ENCODE peak calls at places on chromosomes 2 and 18, in eight cellular contexts. One of them, this sample, is unnamed.

GRCh38 chr18:51153659-51154371 is 43.7 kb downstream of the MEX3C start:
- DNase-seq in uterus: no peak
- DNase-seq in breast epithelium: no peak
- DNase-seq in CD8-positive, alpha-beta T cell: no peak
- DNase-seq in epithelial cell of esophagus: no peak
- DNase-seq in endothelial cell of umbilical vein: no peak
- DNase-seq in ovary: no peak
- DNase-seq in tibial artery: no peak
- DNase-seq in this sample: no peak

GRCh38 chr2:199310654-199311275 is 147.0 kb downstream of the SATB2 start:
- DNase-seq in uterus: no peak
- DNase-seq in breast epithelium: no peak
- DNase-seq in CD8-positive, alpha-beta T cell: no peak
- DNase-seq in epithelial cell of esophagus: no peak
- DNase-seq in endothelial cell of umbilical vein: no peak
- DNase-seq in ovary: no peak
- DNase-seq in tibial artery: no peak
- DNase-seq in this sample: no peak

GRCh38 chr2:70190086-70190412 is 770 bp downstream of the C2orf42 start:
- DNase-seq in uterus: no peak
- DNase-seq in breast epithelium: no peak
- DNase-seq in CD8-positive, alpha-beta T cell: no peak
- DNase-seq in epithelial cell of esophagus: no peak
- DNase-seq in endothelial cell of umbilical vein: no peak
- DNase-seq in ovary: peak
- DNase-seq in tibial artery: no peak
- DNase-seq in this sample: no peak

GRCh38 chr2:203951366-203951902 is 14.9 kb downstream of the ICOS start:
- DNase-seq in uterus: no peak
- DNase-seq in breast epithelium: peak
- DNase-seq in CD8-positive, alpha-beta T cell: peak
- DNase-seq in epithelial cell of esophagus: no peak
- DNase-seq in endothelial cell of umbilical vein: no peak
- DNase-seq in ovary: no peak
- DNase-seq in tibial artery: no peak
- DNase-seq in this sample: no peak

GRCh38 chr2:222569826-222570225 is 86.1 kb downstream of the FARSB start:
- DNase-seq in uterus: no peak
- DNase-seq in breast epithelium: no peak
- DNase-seq in CD8-positive, alpha-beta T cell: no peak
- DNase-seq in epithelial cell of esophagus: peak
- DNase-seq in endothelial cell of umbilical vein: no peak
- DNase-seq in ovary: no peak
- DNase-seq in tibial artery: no peak
- DNase-seq in this sample: peak

GRCh38 chr2:100870652-100871531 is 51.0 kb downstream of the NPAS2 start:
- DNase-seq in uterus: no peak
- DNase-seq in breast epithelium: no peak
- DNase-seq in CD8-positive, alpha-beta T cell: no peak
- DNase-seq in epithelial cell of esophagus: peak
- DNase-seq in endothelial cell of umbilical vein: no peak
- DNase-seq in ovary: no peak
- DNase-seq in tibial artery: no peak
- DNase-seq in this sample: no peak

GRCh38 chr18:75052475-75052874 is 156.5 kb downstream of the PTGR3 start:
- DNase-seq in uterus: no peak
- DNase-seq in breast epithelium: no peak
- DNase-seq in CD8-positive, alpha-beta T cell: no peak
- DNase-seq in epithelial cell of esophagus: no peak
- DNase-seq in endothelial cell of umbilical vein: no peak
- DNase-seq in ovary: no peak
- DNase-seq in tibial artery: no peak
- DNase-seq in this sample: no peak

GRCh38 chr2:138536302-138536701 is 34.7 kb downstream of the SPOPL start:
- DNase-seq in uterus: no peak
- DNase-seq in breast epithelium: no peak
- DNase-seq in CD8-positive, alpha-beta T cell: no peak
- DNase-seq in epithelial cell of esophagus: peak
- DNase-seq in endothelial cell of umbilical vein: no peak
- DNase-seq in ovary: no peak
- DNase-seq in tibial artery: no peak
- DNase-seq in this sample: peak

GRCh38 chr2:41886145-41886664 is 161.6 kb upstream of the PKDCC start:
- DNase-seq in uterus: no peak
- DNase-seq in breast epithelium: no peak
- DNase-seq in CD8-positive, alpha-beta T cell: no peak
- DNase-seq in epithelial cell of esophagus: no peak
- DNase-seq in endothelial cell of umbilical vein: no peak
- DNase-seq in ovary: no peak
- DNase-seq in tibial artery: no peak
- DNase-seq in this sample: no peak

GRCh38 chr2:222296311-222296736 is 2.5 kb downstream of the PAX3 start:
- DNase-seq in uterus: no peak
- DNase-seq in breast epithelium: no peak
- DNase-seq in CD8-positive, alpha-beta T cell: no peak
- DNase-seq in epithelial cell of esophagus: no peak
- DNase-seq in endothelial cell of umbilical vein: no peak
- DNase-seq in ovary: no peak
- DNase-seq in tibial artery: no peak
- DNase-seq in this sample: no peak

GRCh38 chr2:194883711-194884110 is 773.3 kb upstream of the SLC39A10 start:
- DNase-seq in uterus: no peak
- DNase-seq in breast epithelium: no peak
- DNase-seq in CD8-positive, alpha-beta T cell: no peak
- DNase-seq in epithelial cell of esophagus: no peak
- DNase-seq in endothelial cell of umbilical vein: no peak
- DNase-seq in ovary: no peak
- DNase-seq in tibial artery: no peak
- DNase-seq in this sample: no peak

GRCh38 chr2:40036241-40036640 is 257.2 kb upstream of the THUMPD2 start:
- DNase-seq in uterus: no peak
- DNase-seq in breast epithelium: no peak
- DNase-seq in CD8-positive, alpha-beta T cell: no peak
- DNase-seq in epithelial cell of esophagus: no peak
- DNase-seq in endothelial cell of umbilical vein: no peak
- DNase-seq in ovary: no peak
- DNase-seq in tibial artery: no peak
- DNase-seq in this sample: no peak

GRCh38 chr2:76867854-76868253 is 654.3 kb downstream of the LRRTM4 start:
- DNase-seq in uterus: no peak
- DNase-seq in breast epithelium: no peak
- DNase-seq in CD8-positive, alpha-beta T cell: no peak
- DNase-seq in epithelial cell of esophagus: peak
- DNase-seq in endothelial cell of umbilical vein: peak
- DNase-seq in ovary: no peak
- DNase-seq in tibial artery: no peak
- DNase-seq in this sample: peak

GRCh38 chr2:144624451-144624850 is 104.5 kb upstream of the ZEB2 start:
- DNase-seq in uterus: no peak
- DNase-seq in breast epithelium: no peak
- DNase-seq in CD8-positive, alpha-beta T cell: no peak
- DNase-seq in epithelial cell of esophagus: peak
- DNase-seq in endothelial cell of umbilical vein: no peak
- DNase-seq in ovary: no peak
- DNase-seq in tibial artery: no peak
- DNase-seq in this sample: peak

GRCh38 chr2:207681431-207681830 is 30.0 kb upstream of the CCNYL1 start:
- DNase-seq in uterus: no peak
- DNase-seq in breast epithelium: no peak
- DNase-seq in CD8-positive, alpha-beta T cell: no peak
- DNase-seq in epithelial cell of esophagus: no peak
- DNase-seq in endothelial cell of umbilical vein: no peak
- DNase-seq in ovary: no peak
- DNase-seq in tibial artery: no peak
- DNase-seq in this sample: no peak
- H3K4me3 ChIP-seq in uterus: no peak
- H3K4me3 ChIP-seq in breast epithelium: peak
- H3K4me3 ChIP-seq in CD8-positive, alpha-beta T cell: no peak
- H3K4me3 ChIP-seq in epithelial cell of esophagus: no peak
- H3K4me3 ChIP-seq in endothelial cell of umbilical vein: no peak
- H3K4me3 ChIP-seq in ovary: no peak
- H3K4me3 ChIP-seq in tibial artery: no peak
- H3K4me3 ChIP-seq in this sample: no peak

DNA sequence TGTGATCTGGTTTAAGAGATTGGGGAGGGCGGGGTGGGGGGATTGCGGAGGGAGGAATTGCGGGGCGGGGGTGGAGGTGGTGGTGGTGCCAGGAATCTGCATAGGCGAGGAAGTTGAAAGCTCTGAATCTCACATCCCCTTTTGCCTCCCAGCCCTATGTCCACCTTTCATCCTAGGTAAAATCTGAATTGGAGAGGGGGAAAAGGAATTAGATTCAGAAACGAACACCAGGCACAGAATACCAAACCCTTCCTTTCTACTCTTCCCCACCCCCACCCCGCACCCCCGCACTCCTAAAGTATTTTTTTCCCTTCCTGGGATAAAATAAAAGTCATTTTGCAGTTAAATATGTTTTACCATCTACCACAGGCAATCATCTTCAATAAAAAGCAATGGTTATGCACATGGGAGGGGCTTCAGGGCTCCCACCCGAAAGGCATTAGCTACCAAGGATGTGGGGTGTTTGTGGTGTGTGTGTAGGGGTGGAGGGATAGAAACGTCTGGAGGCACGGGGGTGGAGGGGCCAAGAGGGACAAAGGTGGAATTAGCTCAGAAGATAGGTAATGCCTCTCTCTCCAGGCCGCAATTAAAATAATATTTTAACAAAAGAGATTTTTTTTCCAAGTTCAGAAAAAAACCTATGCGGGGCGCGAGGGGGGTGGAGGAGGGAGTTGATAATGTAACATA is 1.8 kb downstream of the IGFBP5 start:
- DNase-seq in uterus: no peak
- DNase-seq in breast epithelium: no peak
- DNase-seq in CD8-positive, alpha-beta T cell: no peak
- DNase-seq in epithelial cell of esophagus: no peak
- DNase-seq in endothelial cell of umbilical vein: no peak
- DNase-seq in ovary: no peak
- DNase-seq in tibial artery: no peak
- DNase-seq in this sample: no peak
- H3K4me3 ChIP-seq in uterus: peak
- H3K4me3 ChIP-seq in breast epithelium: peak
- H3K4me3 ChIP-seq in CD8-positive, alpha-beta T cell: peak
- H3K4me3 ChIP-seq in epithelial cell of esophagus: peak
- H3K4me3 ChIP-seq in endothelial cell of umbilical vein: no peak
- H3K4me3 ChIP-seq in ovary: peak
- H3K4me3 ChIP-seq in tibial artery: peak
- H3K4me3 ChIP-seq in this sample: peak

DNA sequence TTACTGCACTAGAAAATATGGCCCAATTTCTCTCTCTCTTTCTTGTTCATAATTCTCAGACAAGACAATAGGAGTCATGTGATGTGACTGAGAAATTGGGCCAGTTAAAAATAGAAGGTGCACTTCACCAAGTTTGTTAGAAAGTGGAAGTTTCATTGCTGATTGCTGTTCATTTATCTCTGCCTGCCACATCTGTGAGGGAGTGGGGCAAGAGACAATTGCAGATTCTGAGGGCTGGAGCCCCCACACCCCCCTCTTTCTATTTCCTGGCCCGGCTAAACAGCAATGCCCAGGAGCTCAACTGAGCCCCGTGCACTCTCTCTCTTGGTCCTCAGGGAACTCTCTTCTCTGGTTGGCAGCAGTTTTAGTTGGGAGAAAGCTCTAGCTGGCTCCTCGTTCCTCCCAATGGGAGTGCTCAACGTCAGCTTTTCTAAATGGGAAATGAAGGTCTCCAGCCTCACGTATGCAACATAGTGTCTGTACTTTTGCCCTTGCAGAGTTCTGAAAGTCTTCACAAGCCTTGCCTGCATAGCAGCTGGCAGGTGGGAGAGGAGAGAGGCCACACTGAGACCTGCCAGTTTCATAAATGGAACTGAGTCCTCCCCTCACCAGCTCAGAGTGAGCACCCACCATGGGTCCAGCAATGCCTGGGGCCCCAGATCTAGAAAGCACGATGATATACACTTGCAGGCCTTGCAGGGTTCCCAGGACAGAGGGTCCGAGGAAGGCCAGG is 115.7 kb downstream of the MYCN start:
- DNase-seq in uterus: no peak
- DNase-seq in breast epithelium: no peak
- DNase-seq in CD8-positive, alpha-beta T cell: no peak
- DNase-seq in epithelial cell of esophagus: no peak
- DNase-seq in endothelial cell of umbilical vein: no peak
- DNase-seq in ovary: no peak
- DNase-seq in tibial artery: no peak
- DNase-seq in this sample: no peak
- H3K4me3 ChIP-seq in uterus: no peak
- H3K4me3 ChIP-seq in breast epithelium: no peak
- H3K4me3 ChIP-seq in CD8-positive, alpha-beta T cell: no peak
- H3K4me3 ChIP-seq in epithelial cell of esophagus: no peak
- H3K4me3 ChIP-seq in endothelial cell of umbilical vein: no peak
- H3K4me3 ChIP-seq in ovary: no peak
- H3K4me3 ChIP-seq in tibial artery: no peak
- H3K4me3 ChIP-seq in this sample: no peak

GRCh38 chr2:104431701-104432121 is 422.2 kb upstream of the POU3F3 start:
- DNase-seq in uterus: no peak
- DNase-seq in breast epithelium: no peak
- DNase-seq in CD8-positive, alpha-beta T cell: no peak
- DNase-seq in epithelial cell of esophagus: no peak
- DNase-seq in endothelial cell of umbilical vein: no peak
- DNase-seq in ovary: no peak
- DNase-seq in tibial artery: no peak
- DNase-seq in this sample: no peak

GRCh38 chr2:104434966-104435365 is 418.9 kb upstream of the POU3F3 start:
- DNase-seq in uterus: no peak
- DNase-seq in breast epithelium: no peak
- DNase-seq in CD8-positive, alpha-beta T cell: no peak
- DNase-seq in epithelial cell of esophagus: no peak
- DNase-seq in endothelial cell of umbilical vein: no peak
- DNase-seq in ovary: no peak
- DNase-seq in tibial artery: no peak
- DNase-seq in this sample: no peak

GRCh38 chr2:104432972-104433371 is 420.9 kb upstream of the POU3F3 start:
- DNase-seq in uterus: no peak
- DNase-seq in breast epithelium: no peak
- DNase-seq in CD8-positive, alpha-beta T cell: no peak
- DNase-seq in epithelial cell of esophagus: no peak
- DNase-seq in endothelial cell of umbilical vein: no peak
- DNase-seq in ovary: no peak
- DNase-seq in tibial artery: no peak
- DNase-seq in this sample: no peak

GRCh38 chr2:104432401-104432800 is 421.5 kb upstream of the POU3F3 start:
- DNase-seq in uterus: no peak
- DNase-seq in breast epithelium: no peak
- DNase-seq in CD8-positive, alpha-beta T cell: no peak
- DNase-seq in epithelial cell of esophagus: no peak
- DNase-seq in endothelial cell of umbilical vein: no peak
- DNase-seq in ovary: no peak
- DNase-seq in tibial artery: no peak
- DNase-seq in this sample: no peak

DNA sequence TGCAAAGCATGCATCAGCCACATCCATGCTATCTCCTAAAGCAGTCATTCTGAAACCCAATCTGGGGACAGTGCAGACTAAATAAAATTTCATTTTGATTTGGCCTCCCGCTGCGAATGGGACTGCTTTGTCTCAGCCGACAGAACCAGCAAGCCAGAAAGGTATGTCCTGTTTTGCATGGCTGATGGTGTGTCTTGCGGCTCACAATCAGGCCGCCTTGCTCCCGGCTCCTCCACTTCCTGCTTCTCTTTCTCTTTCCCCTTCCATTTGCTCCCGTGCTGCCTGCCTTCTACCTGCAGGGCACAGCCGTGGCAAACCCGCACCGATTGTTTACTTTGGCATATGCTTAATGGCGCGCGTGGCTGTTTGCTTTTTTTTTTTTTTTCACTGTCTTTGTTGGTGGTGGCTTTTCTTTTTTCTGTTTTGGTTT is 419.5 kb upstream of the POU3F3 start:
- DNase-seq in uterus: no peak
- DNase-seq in breast epithelium: no peak
- DNase-seq in CD8-positive, alpha-beta T cell: no peak
- DNase-seq in epithelial cell of esophagus: peak
- DNase-seq in endothelial cell of umbilical vein: no peak
- DNase-seq in ovary: no peak
- DNase-seq in tibial artery: no peak
- DNase-seq in this sample: peak
- H3K4me3 ChIP-seq in uterus: no peak
- H3K4me3 ChIP-seq in breast epithelium: peak
- H3K4me3 ChIP-seq in CD8-positive, alpha-beta T cell: no peak
- H3K4me3 ChIP-seq in epithelial cell of esophagus: no peak
- H3K4me3 ChIP-seq in endothelial cell of umbilical vein: no peak
- H3K4me3 ChIP-seq in ovary: no peak
- H3K4me3 ChIP-seq in tibial artery: no peak
- H3K4me3 ChIP-seq in this sample: no peak